ENCODE peak calls at places on chromosomes 12 and 14, in eight cellular contexts. T is prostate gland, K is suprapubic skin, W is transverse colon, M is body of pancreas, R is Peyer's patch, Q is lower leg skin, I is stomach. Y is an unnamed sample.

GRCh38 chr12:124847113-124847512 is 16.6 kb downstream of the SCARB1 start:
- DNase-seq in T (no peak), K (no peak), W (no peak), M (peak), R (no peak), Q (no peak), I (peak), Y (no peak)

GRCh38 chr12:94245984-94246383 is 97.6 kb downstream of the PLXNC1 start:
- DNase-seq in T (no peak), K (no peak), W (no peak), M (no peak), R (no peak), Q (no peak), I (no peak), Y (no peak)

GRCh38 chr12:20369164-20370000 is 1.0 kb downstream of the PDE3A start:
- DNase-seq in T (peak), K (peak), W (peak), M (peak), R (peak), Q (peak), I (peak), Y (peak)

GRCh38 chr12:114500775-114501473 is 95.0 kb upstream of the TBX5 start:
- DNase-seq in T (no peak), K (no peak), W (no peak), M (no peak), R (no peak), Q (no peak), I (no peak), Y (no peak)

GRCh38 chr14:100547633-100548294 is 39.5 kb downstream of the BEGAIN start:
- DNase-seq in T (peak), K (peak), W (peak), M (peak), R (peak), Q (peak), I (peak), Y (peak)

GRCh38 chr12:56334490-56334793 is 642 bp upstream of the PAN2 start:
- DNase-seq in T (no peak), K (no peak), W (no peak), M (no peak), R (no peak), Q (no peak), I (no peak), Y (no peak)

GRCh38 chr12:21774358-21775129 is at the start of gene KCNJ8:
- DNase-seq in T (peak), K (peak), W (peak), M (peak), R (no peak), Q (peak), I (peak), Y (peak)

GRCh38 chr14:54893151-54893760 is 9.4 kb downstream of the GCH1 start:
- DNase-seq in T (no peak), K (no peak), W (no peak), M (peak), R (no peak), Q (no peak), I (no peak), Y (no peak)

GRCh38 chr12:6684609-6685008 is 4.6 kb downstream of the ZNF384 start:
- DNase-seq in T (no peak), K (no peak), W (no peak), M (no peak), R (no peak), Q (no peak), I (no peak), Y (no peak)

GRCh38 chr12:86249856-86250255 is 6.3 kb downstream of the MGAT4C start:
- DNase-seq in T (no peak), K (no peak), W (no peak), M (no peak), R (no peak), Q (no peak), I (no peak), Y (no peak)

GRCh38 chr14:34650786-34651584 is 21.0 kb upstream of the SNX6 start:
- DNase-seq in T (no peak), K (no peak), W (no peak), M (no peak), R (no peak), Q (peak), I (no peak), Y (peak)

GRCh38 chr14:90402009-90402408 is 5.2 kb downstream of the CALM1 start:
- DNase-seq in T (no peak), K (no peak), W (no peak), M (no peak), R (no peak), Q (no peak), I (no peak), Y (no peak)

GRCh38 chr12:15852383-15852782 is 29.8 kb upstream of the STRAP start:
- DNase-seq in T (no peak), K (no peak), W (no peak), M (no peak), R (no peak), Q (no peak), I (no peak), Y (no peak)

GRCh38 chr14:65255029-65255545 is 152.8 kb upstream of the MAX start:
- DNase-seq in T (no peak), K (no peak), W (no peak), M (no peak), R (no peak), Q (peak), I (no peak), Y (no peak)

GRCh38 chr12:51270847-51271518 is 768 bp upstream of the SMAGP start:
- DNase-seq in T (no peak), K (peak), W (no peak), M (no peak), R (no peak), Q (no peak), I (no peak), Y (no peak)

GRCh38 chr14:44428239-44428924 is 78.7 kb downstream of the FSCB start:
- DNase-seq in T (no peak), K (no peak), W (no peak), M (no peak), R (no peak), Q (no peak), I (no peak), Y (no peak)

GRCh38 chr12:42140901-42141300 is 3.8 kb downstream of the GXYLT1 start:
- DNase-seq in T (no peak), K (no peak), W (no peak), M (no peak), R (no peak), Q (no peak), I (no peak), Y (no peak)

GRCh38 chr12:34350092-34351041 is 328.1 kb downstream of the ALG10 start:
- DNase-seq in T (no peak), K (no peak), W (no peak), M (no peak), R (no peak), Q (no peak), I (no peak), Y (no peak)

GRCh38 chr14:53990978-53991377 is 34.4 kb upstream of the BMP4 start:
- DNase-seq in T (no peak), K (no peak), W (no peak), M (no peak), R (no peak), Q (no peak), I (no peak), Y (no peak)

GRCh38 chr14:105549481-105549880 is 23.1 kb downstream of the TMEM121 start:
- DNase-seq in T (no peak), K (no peak), W (no peak), M (no peak), R (no peak), Q (no peak), I (no peak), Y (no peak)

GRCh38 chr12:128694445-128694844 is 129.3 kb downstream of the SLC15A4 start:
- DNase-seq in T (no peak), K (no peak), W (no peak), M (no peak), R (no peak), Q (no peak), I (no peak), Y (no peak)

GRCh38 chr14:81927069-81927468 is 393.4 kb upstream of the SEL1L start:
- DNase-seq in T (no peak), K (no peak), W (no peak), M (no peak), R (no peak), Q (no peak), I (no peak), Y (no peak)

GRCh38 chr14:85527006-85527405 is 2.9 kb upstream of the FLRT2 start:
- DNase-seq in T (no peak), K (no peak), W (no peak), M (no peak), R (no peak), Q (no peak), I (no peak), Y (no peak)

GRCh38 chr14:60656755-60657608 is 7.7 kb upstream of the SIX1 start:
- DNase-seq in T (peak), K (peak), W (peak), M (peak), R (peak), Q (peak), I (peak), Y (no peak)

GRCh38 chr12:80269953-80270552 is 170.7 kb downstream of the OTOGL start:
- DNase-seq in T (no peak), K (no peak), W (no peak), M (no peak), R (no peak), Q (no peak), I (no peak), Y (no peak)

GRCh38 chr12:106345739-106346138 is 11.8 kb upstream of the POLR3B start:
- DNase-seq in T (peak), K (no peak), W (no peak), M (no peak), R (no peak), Q (no peak), I (peak), Y (no peak)

GRCh38 chr12:76627346-76628135 is 68.0 kb upstream of the OSBPL8 start:
- DNase-seq in T (no peak), K (no peak), W (no peak), M (no peak), R (no peak), Q (no peak), I (no peak), Y (no peak)

GRCh38 chr12:11830298-11830937 is 180.9 kb downstream of the ETV6 start:
- DNase-seq in T (no peak), K (no peak), W (no peak), M (no peak), R (no peak), Q (no peak), I (no peak), Y (no peak)
- TF ChIP-seq POLR2A in T (no peak), K (no peak), W (no peak), M (no peak), R (no peak), Q (no peak), I (no peak), Y (no peak)

GRCh38 chr12:104632724-104633181 is 176.0 kb downstream of the CHST11 start:
- DNase-seq in T (no peak), K (no peak), W (no peak), M (no peak), R (no peak), Q (no peak), I (no peak), Y (peak)
- TF ChIP-seq POLR2A in T (no peak), K (no peak), W (no peak), M (no peak), R (no peak), Q (no peak), I (no peak), Y (no peak)

DNA sequence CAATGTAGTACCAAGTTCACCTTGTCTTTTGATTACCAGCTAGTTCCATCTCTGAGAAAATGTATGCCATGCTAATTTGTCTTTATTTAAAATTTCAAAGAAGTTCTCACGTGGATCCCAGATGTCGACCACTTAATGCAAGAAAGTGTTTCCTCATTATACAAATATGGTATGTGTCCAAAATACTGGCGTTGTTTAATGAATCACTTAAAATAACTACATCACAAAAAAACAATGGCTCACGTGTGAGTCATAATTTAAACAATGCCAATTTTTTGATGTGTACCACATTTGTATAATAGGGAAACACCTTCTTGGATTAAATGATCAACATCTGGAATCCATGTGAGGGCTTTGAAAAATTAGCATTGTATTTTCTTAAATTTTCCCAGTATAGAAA is 40.8 kb downstream of the DBX2 start:
- DNase-seq in T (no peak), K (no peak), W (no peak), M (no peak), R (no peak), Q (no peak), I (no peak), Y (no peak)
- TF ChIP-seq POLR2A in T (no peak), K (no peak), W (no peak), M (no peak), R (no peak), Q (no peak), I (no peak), Y (no peak)

GRCh38 chr12:49232940-49233841 is 31.7 kb upstream of the TUBA1C start:
- DNase-seq in T (peak), K (no peak), W (peak), M (peak), R (peak), Q (no peak), I (peak), Y (peak)
- TF ChIP-seq POLR2A in T (no peak), K (no peak), W (no peak), M (no peak), R (no peak), Q (no peak), I (no peak), Y (no peak)